ENCODE peak calls at places on chromosomes 12 and 14, in seven cellular contexts. T is cardiac fibroblast, J is AG09309, U is AG10803, E is AG04449, O is heart left ventricle, K is omental fat pad. P is an unnamed sample.
A peak's percentile ranks its signal among the peaks of the same experiment; 100 is the strongest.

GRCh38 chr14:57009585-57010515 is 199.6 kb upstream of the OTX2 start:
- DNase-seq in T (no peak), J (no peak), U (no peak), E (no peak), O (no peak), K (no peak), P (no peak)

GRCh38 chr12:120007272-120007671 is 18.2 kb downstream of the BICDL1 start:
- DNase-seq in T (no peak), J (no peak), U (no peak), E (no peak), O (no peak), K (no peak), P (no peak)

GRCh38 chr14:53670701-53671100 is 285.9 kb downstream of the BMP4 start:
- DNase-seq in T (peak; percentile 83), J (peak; percentile 68), U (peak; percentile 44), E (peak; percentile 33), O (no peak), K (no peak), P (no peak)

GRCh38 chr12:42534184-42534838 is 55.2 kb downstream of the PRICKLE1 start:
- DNase-seq in T (no peak), J (no peak), U (no peak), E (no peak), O (no peak), K (no peak), P (no peak)

GRCh38 chr12:30820406-30820946 is 65.7 kb upstream of the CAPRIN2 start:
- DNase-seq in T (no peak), J (no peak), U (no peak), E (no peak), O (no peak), K (no peak), P (no peak)

GRCh38 chr14:52844262-52845060 is 53.1 kb upstream of the GNPNAT1 start:
- DNase-seq in T (peak; percentile 44), J (no peak), U (peak; percentile 28), E (no peak), O (no peak), K (no peak), P (no peak)

GRCh38 chr12:104312202-104312601 is 8.7 kb downstream of the EID3 start:
- DNase-seq in T (no peak), J (no peak), U (no peak), E (no peak), O (no peak), K (no peak), P (no peak)

GRCh38 chr12:6607751-6608591 is 792 bp upstream of the CHD4 start:
- DNase-seq in T (peak; percentile 75), J (no peak), U (no peak), E (no peak), O (no peak), K (no peak), P (no peak)

GRCh38 chr12:108852674-108853073 is 4.7 kb downstream of the SSH1 start:
- DNase-seq in T (peak; percentile 77), J (no peak), U (no peak), E (no peak), O (no peak), K (no peak), P (no peak)

GRCh38 chr12:52148541-52149181 is 43.2 kb downstream of the KRT80 start:
- DNase-seq in T (peak; percentile 24), J (no peak), U (no peak), E (no peak), O (no peak), K (no peak), P (no peak)

GRCh38 chr12:102948941-102949352 is 8.5 kb upstream of the ASCL1 start:
- DNase-seq in T (peak; percentile 55), J (no peak), U (peak; percentile 24), E (no peak), O (no peak), K (peak; percentile 60), P (no peak)

DNA sequence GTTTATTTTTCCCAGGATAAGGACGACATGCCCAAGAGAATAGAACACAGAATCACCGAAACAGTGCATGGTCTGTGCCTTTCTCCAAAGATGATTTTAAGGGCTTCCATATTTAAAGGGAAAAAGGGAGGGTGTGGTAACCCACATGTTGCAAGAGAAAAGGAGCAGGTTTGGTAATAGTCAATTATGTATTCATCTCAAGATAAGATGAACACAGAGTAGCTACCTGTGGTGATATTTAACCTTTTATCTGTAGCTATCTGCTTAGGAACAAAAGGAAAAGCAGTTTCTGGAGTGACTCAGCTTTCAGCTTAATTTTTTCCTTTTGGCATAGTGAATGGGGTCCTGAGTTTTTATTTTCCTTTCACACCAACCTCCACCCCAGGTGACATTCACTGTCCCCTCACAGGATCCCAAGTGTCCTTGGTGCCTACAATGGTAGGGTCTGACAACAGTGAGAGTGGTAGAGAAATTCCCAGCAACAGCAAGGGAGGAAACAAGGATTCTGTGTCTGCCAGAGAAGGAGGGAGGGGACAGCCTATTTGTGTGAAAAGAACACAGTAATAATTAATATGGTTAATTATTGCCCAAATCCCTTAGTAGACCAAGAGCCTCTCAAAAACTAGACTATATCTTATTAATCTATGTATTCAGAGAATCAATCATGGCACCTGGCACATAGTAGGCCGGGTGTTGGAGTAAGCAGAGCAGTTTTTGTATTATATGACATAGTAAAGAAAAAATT is 154.6 kb downstream of the PHLDA1 start:
- DNase-seq in T (no peak), J (no peak), U (no peak), E (no peak), O (no peak), K (no peak), P (no peak)
- TF ChIP-seq CTCF in T (no peak), J (no peak), U (no peak), E (no peak), O (no peak), K (no peak), P (no peak)

DNA sequence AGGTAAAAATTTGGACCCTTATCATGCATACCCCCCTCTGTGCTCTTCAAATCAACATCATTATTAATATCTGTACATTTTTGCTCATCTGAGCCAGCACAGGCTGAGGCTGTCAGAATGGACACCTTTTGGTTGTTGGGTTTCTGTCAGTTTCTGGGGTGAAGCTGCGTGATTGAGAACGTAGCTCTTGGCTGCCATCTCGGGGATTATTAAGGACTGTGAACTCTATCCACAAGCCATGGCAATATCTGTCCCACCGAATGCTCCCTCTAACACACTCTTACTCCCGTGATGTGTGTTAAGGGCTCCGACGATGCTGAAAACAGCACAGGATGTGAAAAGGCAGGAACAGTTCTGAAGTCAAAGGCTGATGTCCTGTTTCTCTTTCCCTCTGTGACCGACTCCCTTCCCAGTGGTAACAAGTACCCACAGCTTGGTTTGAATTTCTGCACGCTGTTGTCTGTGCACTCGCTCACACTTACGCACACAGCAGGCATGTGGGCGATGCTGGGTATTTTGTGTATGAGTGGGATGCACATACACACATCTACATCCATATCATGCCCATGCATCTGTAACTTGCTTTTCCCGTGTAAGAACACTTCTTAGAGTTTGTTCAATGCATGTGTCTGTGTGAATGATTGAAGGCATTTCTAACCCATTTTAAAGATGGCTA is 405.6 kb downstream of the TMEM121 start:
- DNase-seq in T (no peak), J (no peak), U (no peak), E (no peak), O (no peak), K (no peak), P (no peak)
- TF ChIP-seq CTCF in T (no peak), J (no peak), U (no peak), E (no peak), O (no peak), K (no peak), P (no peak)

DNA sequence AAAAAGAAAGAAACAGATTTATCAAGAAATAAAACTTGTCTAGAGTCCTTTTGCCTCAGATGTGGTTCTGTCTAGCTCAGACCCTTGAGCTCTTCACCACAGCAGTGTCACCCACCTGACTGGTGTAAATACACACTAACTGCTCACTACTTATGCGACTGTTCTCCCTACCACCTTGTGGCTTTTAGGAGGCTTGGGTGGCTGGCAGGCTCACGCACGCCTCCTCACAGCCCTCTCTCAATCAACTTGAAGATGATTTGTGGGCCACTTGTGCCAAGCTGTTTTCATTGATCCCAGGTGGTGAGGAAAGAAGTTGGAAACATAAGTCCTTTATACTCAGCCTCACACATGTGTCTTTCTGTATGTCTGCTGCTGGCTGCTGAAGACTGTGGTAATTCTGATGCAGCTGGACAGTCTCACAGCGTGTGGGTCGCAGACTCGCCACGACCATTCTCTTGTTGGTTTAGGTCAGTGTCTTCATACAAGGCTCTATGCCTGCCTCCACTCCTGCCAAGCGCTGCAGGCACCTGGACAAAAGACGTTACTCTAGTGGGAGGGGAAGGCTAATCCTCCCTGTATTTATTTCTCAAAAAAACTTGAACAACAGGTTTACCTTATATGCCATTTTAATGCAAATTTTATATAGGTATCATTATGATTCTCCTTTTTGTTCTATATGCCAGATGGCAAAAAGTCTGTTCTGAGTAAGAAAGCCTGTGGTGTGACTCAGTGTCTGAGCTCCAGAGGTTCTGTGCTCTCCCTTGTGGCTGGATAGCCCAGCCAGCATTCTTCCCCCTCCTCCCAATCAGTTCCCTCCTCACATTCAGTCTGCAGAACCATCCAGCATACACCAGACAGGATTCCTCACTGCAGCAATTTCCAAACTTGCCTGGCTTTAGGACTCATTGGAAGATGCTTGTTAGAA is 115.5 kb downstream of the DIP2B start:
- DNase-seq in T (peak; percentile 89), J (peak; percentile 70), U (peak; percentile 90), E (peak; percentile 78), O (peak; percentile 44), K (no peak), P (no peak)
- TF ChIP-seq CTCF in T (no peak), J (peak; percentile 23), U (peak; percentile 31), E (peak; percentile 18), O (no peak), K (no peak), P (no peak)

GRCh38 chr12:3628629-3629028 is 124.3 kb downstream of the CRACR2A start:
- DNase-seq in T (no peak), J (no peak), U (no peak), E (no peak), O (no peak), K (no peak), P (no peak)
- TF ChIP-seq CTCF in T (no peak), J (peak; percentile 6), U (no peak), E (no peak), O (no peak), K (no peak), P (no peak)

DNA sequence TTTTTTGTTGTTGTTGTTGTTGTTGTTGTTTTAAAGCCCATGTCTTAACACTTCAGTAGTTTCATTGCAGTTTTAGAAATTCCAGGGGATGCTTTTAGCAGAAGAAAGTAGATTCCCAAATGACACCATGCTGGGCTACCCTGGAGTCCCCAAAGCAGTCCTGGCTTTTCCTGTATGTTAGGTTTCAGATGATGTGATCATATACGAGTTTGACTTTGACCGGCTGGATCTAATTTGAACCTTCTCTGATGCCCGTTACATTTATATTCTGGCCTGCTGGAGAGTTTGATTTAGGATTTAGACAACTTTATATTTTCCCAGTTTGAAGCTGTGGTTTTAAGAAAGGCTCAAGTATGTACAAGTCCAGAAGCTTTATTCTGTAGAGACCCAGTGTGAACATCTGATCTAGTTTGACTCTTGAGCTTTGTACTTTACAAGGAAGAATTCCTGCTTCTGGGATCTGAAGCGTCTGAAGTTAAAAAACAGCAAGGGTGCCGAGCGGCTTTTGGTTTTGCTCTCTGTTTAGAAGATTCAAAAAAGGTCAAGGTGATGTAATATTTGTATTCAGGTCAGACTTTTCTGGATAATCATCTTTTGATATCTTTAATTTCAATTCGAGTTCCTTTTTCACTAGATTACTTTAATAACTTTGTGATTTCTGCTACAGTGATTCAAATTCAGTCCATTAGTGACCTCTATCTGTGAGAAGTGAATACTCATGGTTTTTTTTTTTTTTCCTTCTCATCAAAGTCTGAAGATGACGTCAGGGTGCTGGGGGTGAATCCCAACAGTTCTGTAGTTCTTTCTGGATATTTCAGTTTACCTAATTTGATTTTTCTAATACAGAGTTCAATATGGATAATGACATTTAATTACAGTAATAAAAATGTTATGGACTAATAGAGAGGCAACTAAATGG is 6.2 kb downstream of the FLRT2 start:
- DNase-seq in T (peak; percentile 76), J (no peak), U (peak; percentile 66), E (no peak), O (no peak), K (no peak), P (no peak)
- TF ChIP-seq CTCF in T (peak; percentile 22), J (peak; percentile 36), U (peak; percentile 68), E (peak; percentile 24), O (peak; percentile 54), K (no peak), P (peak; percentile 63)

GRCh38 chr12:132525011-132525832 is 35.3 kb downstream of the FBRSL1 start:
- DNase-seq in T (no peak), J (no peak), U (no peak), E (no peak), O (no peak), K (no peak), P (no peak)
- TF ChIP-seq CTCF in T (no peak), J (no peak), U (no peak), E (no peak), O (no peak), K (no peak), P (no peak)